ENCODE peak calls at places on chromosomes 4 and X, in nine cellular contexts. N, M, X, B, K, P, A, F and Q are unnamed samples.

GRCh38 chr4:4985844-4986243 is 33.4 kb downstream of the CYTL1 start:
- DNase-seq in N (no peak), M (no peak), X (no peak), B (no peak), K (no peak), P (no peak), A (no peak), F (peak), Q (peak)

GRCh38 chr4:137609693-137610450 is 77.6 kb upstream of the PCDH18 start:
- DNase-seq in N (no peak), M (no peak), X (peak), B (no peak), K (no peak), P (peak), A (no peak), F (peak), Q (no peak)

GRCh38 chrX:9861711-9862110 is 75.5 kb downstream of the SHROOM2 start:
- DNase-seq in N (no peak), M (no peak), X (no peak), B (no peak), K (no peak), P (no peak), A (no peak), F (no peak), Q (no peak)

GRCh38 chr4:8441499-8442091 is 1.0 kb downstream of the TRMT44 start:
- DNase-seq in N (no peak), M (no peak), X (no peak), B (no peak), K (no peak), P (no peak), A (no peak), F (no peak), Q (no peak)

GRCh38 chr4:90080116-90080515 is 47.1 kb upstream of the CCSER1 start:
- DNase-seq in N (no peak), M (no peak), X (no peak), B (no peak), K (no peak), P (no peak), A (no peak), F (no peak), Q (no peak)

GRCh38 chr4:1503583-1504471 is 97.6 kb upstream of the NKX1-1 start:
- DNase-seq in N (no peak), M (no peak), X (no peak), B (no peak), K (peak), P (no peak), A (no peak), F (no peak), Q (no peak)

GRCh38 chr4:181538435-181538834 is 704.8 kb upstream of the TENM3 start:
- DNase-seq in N (no peak), M (no peak), X (no peak), B (no peak), K (no peak), P (no peak), A (no peak), F (no peak), Q (no peak)

GRCh38 chrX:54807524-54808108 is at the start of gene MAGED2:
- DNase-seq in N (peak), M (peak), X (no peak), B (peak), K (peak), P (peak), A (peak), F (peak), Q (no peak)

GRCh38 chr4:78569291-78569821 is 17.8 kb downstream of the ANXA3 start:
- DNase-seq in N (no peak), M (peak), X (peak), B (no peak), K (no peak), P (peak), A (no peak), F (peak), Q (no peak)

GRCh38 chrX:118560380-118560932 is 64.8 kb downstream of the DOCK11 start:
- DNase-seq in N (no peak), M (no peak), X (no peak), B (no peak), K (no peak), P (no peak), A (no peak), F (no peak), Q (no peak)

GRCh38 chr4:159013692-159014091 is 89.2 kb upstream of the RAPGEF2 start:
- DNase-seq in N (no peak), M (no peak), X (no peak), B (no peak), K (no peak), P (no peak), A (no peak), F (no peak), Q (no peak)

GRCh38 chr4:153790962-153791551 is 2.2 kb upstream of the SFRP2 start:
- DNase-seq in N (no peak), M (peak), X (no peak), B (no peak), K (peak), P (peak), A (peak), F (peak), Q (no peak)

GRCh38 chr4:185142911-185143595 is at the start of gene SLC25A4:
- DNase-seq in N (no peak), M (peak), X (peak), B (peak), K (peak), P (peak), A (peak), F (peak), Q (peak)

GRCh38 chr4:81482344-81482743 is 10.6 kb upstream of the RASGEF1B start:
- DNase-seq in N (no peak), M (no peak), X (no peak), B (no peak), K (no peak), P (no peak), A (no peak), F (no peak), Q (no peak)

GRCh38 chr4:38368612-38369011 is 295.4 kb upstream of the KLF3 start:
- DNase-seq in N (no peak), M (no peak), X (no peak), B (no peak), K (no peak), P (peak), A (no peak), F (peak), Q (no peak)

GRCh38 chr4:169027663-169028062 is 17.6 kb upstream of the CBR4 start:
- DNase-seq in N (no peak), M (no peak), X (no peak), B (no peak), K (no peak), P (no peak), A (no peak), F (no peak), Q (no peak)

GRCh38 chr4:83212041-83212851 is 72.4 kb downstream of the COQ2 start:
- DNase-seq in N (no peak), M (peak), X (no peak), B (no peak), K (no peak), P (no peak), A (no peak), F (no peak), Q (peak)

GRCh38 chr4:1053080-1053661 is 41.7 kb downstream of the FGFRL1 start:
- DNase-seq in N (no peak), M (no peak), X (peak), B (no peak), K (no peak), P (peak), A (no peak), F (peak), Q (no peak)

GRCh38 chr4:5460106-5460801 is 248.1 kb downstream of the EVC2 start:
- DNase-seq in N (peak), M (peak), X (peak), B (no peak), K (no peak), P (peak), A (peak), F (peak), Q (peak)

GRCh38 chr4:7902826-7903225 is 36.8 kb downstream of the AFAP1 start:
- DNase-seq in N (no peak), M (no peak), X (no peak), B (no peak), K (no peak), P (no peak), A (no peak), F (no peak), Q (no peak)

GRCh38 chr4:81351653-81352455 is 119.9 kb downstream of the RASGEF1B start:
- DNase-seq in N (peak), M (peak), X (peak), B (peak), K (peak), P (peak), A (peak), F (peak), Q (peak)

GRCh38 chrX:22300130-22300529 is 27.4 kb downstream of the CBLL2 start:
- DNase-seq in N (no peak), M (peak), X (peak), B (no peak), K (no peak), P (peak), A (no peak), F (peak), Q (no peak)

GRCh38 chrX:9195199-9195880 is 161.4 kb upstream of the FAM9B start:
- DNase-seq in N (peak), M (no peak), X (no peak), B (no peak), K (no peak), P (no peak), A (no peak), F (no peak), Q (no peak)

DNA sequence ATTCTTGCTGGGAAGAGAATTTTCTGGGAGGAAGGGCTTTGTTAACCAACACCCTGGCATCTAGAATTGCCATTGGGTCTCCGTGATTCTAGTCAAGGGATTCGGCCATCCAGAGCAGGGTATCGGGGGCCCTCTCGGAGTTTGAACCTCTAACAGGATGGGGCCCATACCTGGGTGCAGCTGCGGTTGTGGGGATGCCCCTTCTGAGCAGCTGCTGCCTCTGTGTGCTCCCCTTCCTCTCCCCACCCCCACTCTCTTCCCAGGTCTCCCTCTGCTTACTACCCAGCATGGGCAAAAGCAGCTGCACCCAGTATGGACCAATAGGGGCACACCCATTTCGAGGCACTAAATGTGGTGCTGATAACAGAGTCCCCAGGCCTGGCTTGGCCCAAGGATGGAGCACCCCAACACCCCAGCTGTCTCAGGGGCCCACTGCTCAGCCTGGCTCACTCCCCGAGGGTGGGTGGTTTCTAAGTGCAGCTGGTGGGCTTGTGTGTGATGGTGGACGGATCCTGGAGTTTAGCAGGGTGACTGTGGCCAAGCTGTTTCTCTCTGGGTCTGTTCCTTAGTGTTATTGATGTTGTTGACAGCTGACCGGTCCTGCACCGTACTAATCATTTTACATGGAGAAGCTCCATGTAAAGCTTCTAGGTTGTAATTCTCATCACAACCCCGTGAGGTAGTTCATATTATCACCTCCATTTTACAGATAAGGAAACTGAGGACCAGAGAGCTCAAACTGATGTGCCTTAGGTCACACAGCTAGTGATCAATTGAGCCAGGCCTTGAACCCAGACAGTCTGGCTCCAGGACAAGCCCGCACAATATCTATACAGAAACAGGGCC is 13.2 kb upstream of the KIAA0232 start:
- DNase-seq in N (peak), M (no peak), X (no peak), B (no peak), K (no peak), P (no peak), A (no peak), F (no peak), Q (no peak)
- H3K4me3 ChIP-seq in N (no peak), M (no peak), X (no peak), B (no peak), K (no peak), P (no peak), A (no peak), F (no peak), Q (no peak)

GRCh38 chr4:145937021-145937861 is 1.4 kb downstream of the ZNF827 start:
- DNase-seq in N (peak), M (peak), X (peak), B (peak), K (peak), P (peak), A (peak), F (peak), Q (peak)
- H3K4me3 ChIP-seq in N (peak), M (peak), X (peak), B (peak), K (peak), P (peak), A (peak), F (peak), Q (peak)

GRCh38 chr4:163494360-163495241 is at the start of gene TMA16:
- DNase-seq in N (peak), M (peak), X (peak), B (peak), K (peak), P (peak), A (peak), F (peak), Q (peak)

GRCh38 chr4:163493643-163494359 is 689 bp upstream of the TMA16 start:
- DNase-seq in N (no peak), M (peak), X (no peak), B (no peak), K (peak), P (no peak), A (peak), F (peak), Q (peak)

GRCh38 chr4:163492951-163493504 is 1.5 kb upstream of the TMA16 start:
- DNase-seq in N (peak), M (no peak), X (no peak), B (no peak), K (no peak), P (no peak), A (no peak), F (peak), Q (peak)

GRCh38 chr4:163489929-163490328 is 4.6 kb upstream of the TMA16 start:
- DNase-seq in N (no peak), M (no peak), X (no peak), B (no peak), K (no peak), P (no peak), A (no peak), F (no peak), Q (no peak)

DNA sequence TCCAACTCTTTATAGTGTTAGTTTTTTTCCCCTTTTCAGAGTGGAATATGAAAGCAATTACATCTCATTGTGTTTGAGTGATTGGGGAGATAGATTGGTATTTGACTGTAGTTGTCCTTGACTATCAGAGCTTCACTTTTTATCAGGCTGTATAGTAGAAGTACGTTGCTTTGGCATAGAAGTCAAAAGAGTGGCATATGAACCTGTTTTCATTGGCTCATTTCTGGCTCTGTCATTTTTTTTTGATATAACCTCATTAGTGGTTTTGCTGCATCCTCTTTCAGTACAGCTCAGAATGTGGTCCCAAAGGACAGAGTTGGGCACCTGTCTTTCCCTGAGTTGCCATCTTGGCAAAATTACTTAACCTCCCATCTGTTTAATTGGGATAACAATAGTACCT is 1.4 kb downstream of the TMA16 start:
- DNase-seq in N (peak), M (no peak), X (no peak), B (no peak), K (no peak), P (peak), A (no peak), F (no peak), Q (peak)
- H3K4me3 ChIP-seq in N (peak), M (no peak), X (peak), B (no peak), K (peak), P (peak), A (no peak), F (peak), Q (peak)

GRCh38 chr4:112029642-112030235 is 115.5 kb upstream of the FAM241A start:
- DNase-seq in N (no peak), M (no peak), X (peak), B (no peak), K (no peak), P (no peak), A (no peak), F (peak), Q (no peak)
- H3K4me3 ChIP-seq in N (no peak), M (no peak), X (no peak), B (no peak), K (no peak), P (no peak), A (no peak), F (no peak), Q (no peak)

GRCh38 chr4:55347610-55348228 is 1.7 kb downstream of the SRD5A3 start:
- DNase-seq in N (no peak), M (no peak), X (no peak), B (no peak), K (no peak), P (peak), A (no peak), F (peak), Q (peak)
- H3K4me3 ChIP-seq in N (peak), M (no peak), X (no peak), B (no peak), K (no peak), P (no peak), A (no peak), F (peak), Q (no peak)

GRCh38 chr4:16692493-16692892 is 206.0 kb downstream of the LDB2 start:
- DNase-seq in N (no peak), M (no peak), X (no peak), B (no peak), K (no peak), P (no peak), A (no peak), F (peak), Q (no peak)

GRCh38 chr4:16693641-16694040 is 204.8 kb downstream of the LDB2 start:
- DNase-seq in N (no peak), M (no peak), X (no peak), B (no peak), K (no peak), P (no peak), A (no peak), F (no peak), Q (no peak)

GRCh38 chr4:16695896-16696295 is 202.5 kb downstream of the LDB2 start:
- DNase-seq in N (no peak), M (no peak), X (no peak), B (no peak), K (no peak), P (no peak), A (no peak), F (no peak), Q (no peak)

GRCh38 chr4:16693040-16693506 is 205.4 kb downstream of the LDB2 start:
- DNase-seq in N (no peak), M (no peak), X (no peak), B (peak), K (peak), P (no peak), A (no peak), F (peak), Q (no peak)

DNA sequence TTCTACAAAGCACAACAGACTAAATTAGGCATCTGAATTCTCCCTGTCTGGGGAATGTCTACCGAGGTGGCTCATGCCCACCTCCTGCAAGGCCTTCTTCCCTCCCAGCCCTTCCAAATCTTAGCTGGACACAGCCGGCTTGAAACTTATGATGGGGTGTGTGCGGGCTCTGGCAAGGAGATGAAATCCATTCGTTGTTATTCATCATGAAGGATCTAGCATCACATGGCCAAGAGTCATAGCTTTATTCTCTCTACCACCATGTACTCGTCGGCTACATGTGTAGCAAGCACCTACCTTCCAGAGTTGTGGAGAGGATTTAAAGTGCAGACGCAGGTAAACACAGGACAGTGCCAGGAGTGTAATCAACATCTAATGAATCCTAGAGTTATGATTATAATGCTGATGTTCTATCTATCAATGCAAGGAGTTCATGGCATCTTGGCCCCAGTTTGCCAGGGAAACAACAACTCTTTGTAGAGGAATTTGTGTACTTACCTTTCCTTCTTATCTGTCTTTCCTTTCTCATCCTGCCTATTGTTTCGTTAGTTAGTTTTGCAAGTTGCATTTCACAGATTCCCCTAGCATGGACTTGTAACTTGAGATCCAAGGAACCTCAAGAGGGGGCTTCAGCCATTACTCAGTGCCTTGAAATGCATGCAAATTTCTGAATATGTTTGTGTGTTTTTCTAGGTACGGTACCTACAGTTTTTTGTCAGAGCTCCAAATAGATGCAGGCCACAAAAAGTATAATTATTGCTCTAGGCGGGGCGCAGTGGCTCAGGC is 203.8 kb downstream of the LDB2 start:
- DNase-seq in N (no peak), M (no peak), X (no peak), B (no peak), K (no peak), P (no peak), A (no peak), F (no peak), Q (no peak)
- H3K4me3 ChIP-seq in N (no peak), M (no peak), X (no peak), B (no peak), K (no peak), P (no peak), A (no peak), F (no peak), Q (no peak)